ENCODE peak calls at places on chromosomes 7 and 10, in five cellular contexts. H is GOT3; N is left colon; G is activated effector memory CD4-positive, alpha-beta T cell treated with anti-CD3 and anti-CD28 coated beads, Interleukin-2, amount 50 U/mL, for 16 hours; A is endothelial cell of umbilical vein. U is an unnamed sample.

GRCh38 chr7:70539622-70540021 is 592.3 kb upstream of the GALNT17 start:
- DNase-seq in G (no peak), H (no peak), N (no peak), A (no peak), U (no peak)

GRCh38 chr7:156654511-156655231 is 14.1 kb downstream of the RNF32 start:
- DNase-seq in A (no peak), N (no peak), H (no peak), G (no peak), U (no peak)

GRCh38 chr10:88218362-88218761 is 354.9 kb downstream of the PTEN start:
- DNase-seq in G (no peak), H (no peak), A (no peak), N (no peak), U (no peak)

GRCh38 chr7:4268040-4268965 is 413.8 kb upstream of the FOXK1 start:
- DNase-seq in G (no peak), H (no peak), A (no peak), N (no peak), U (no peak)

GRCh38 chr10:1100691-1101368 is 44.6 kb downstream of the WDR37 start:
- DNase-seq in N (no peak), G (no peak), A (no peak), H (no peak), U (no peak)

GRCh38 chr7:128092221-128092620 is 61.0 kb upstream of the LRRC4 start:
- DNase-seq in N (no peak), A (no peak), G (no peak), H (no peak), U (no peak)

GRCh38 chr7:157412021-157412443 is 75.2 kb downstream of the DNAJB6 start:
- DNase-seq in N (no peak), A (no peak), H (no peak), G (peak), U (peak)

GRCh38 chr7:155431711-155432110 is 26.2 kb upstream of the EN2 start:
- DNase-seq in G (no peak), H (no peak), N (no peak), A (no peak), U (no peak)

GRCh38 chr7:1666779-1667565 is 3.1 kb upstream of the ELFN1 start:
- DNase-seq in A (no peak), G (peak), H (no peak), N (no peak), U (no peak)

GRCh38 chr10:118953598-118953997 is 75.9 kb upstream of the NANOS1 start:
- DNase-seq in H (no peak), N (no peak), G (no peak), A (no peak), U (no peak)

GRCh38 chr10:17144757-17145156 is 15.1 kb upstream of the CUBN start:
- DNase-seq in H (no peak), G (peak), N (no peak), A (no peak), U (no peak)

GRCh38 chr7:1969459-1970284 is 263.1 kb downstream of the MAD1L1 start:
- DNase-seq in H (no peak), G (peak), N (no peak), A (no peak), U (no peak)

GRCh38 chr7:127409629-127410028 is 17.1 kb upstream of the ZNF800 start:
- DNase-seq in N (no peak), G (no peak), H (no peak), A (no peak), U (no peak)

GRCh38 chr10:110845756-110846620 is 25.7 kb upstream of the PDCD4 start:
- DNase-seq in H (no peak), A (no peak), N (peak), G (no peak), U (no peak)

GRCh38 chr7:107538001-107538400 is 25.7 kb downstream of the COG5 start:
- DNase-seq in N (peak), A (no peak), H (no peak), G (no peak), U (no peak)

GRCh38 chr7:94781236-94781635 is 125.3 kb upstream of the SGCE start:
- DNase-seq in A (no peak), H (no peak), N (no peak), G (no peak), U (no peak)

GRCh38 chr7:112124367-112124766 is 81.8 kb downstream of the DOCK4 start:
- DNase-seq in A (no peak), H (no peak), G (no peak), N (no peak), U (no peak)

GRCh38 chr7:93327006-93327633 is 95.0 kb downstream of the VPS50 start:
- DNase-seq in G (no peak), A (no peak), N (no peak), H (no peak), U (peak)

GRCh38 chr7:5681979-5682546 is 99.4 kb downstream of the RNF216 start:
- DNase-seq in N (no peak), G (no peak), A (no peak), H (no peak), U (no peak)

GRCh38 chr10:5206799-5207198 is 10.2 kb downstream of the AKR1C4 start:
- DNase-seq in G (no peak), H (no peak), A (no peak), N (no peak), U (no peak)